ENCODE peak calls at places on chromosome 13, in nine cellular contexts. K, S, V, R, P, Y, D, T and O are unnamed samples.

GRCh38 chr13:24006520-24007248 is 109.4 kb upstream of the C1QTNF9B start:
- DNase-seq in R (no peak), V (no peak), D (no peak), S (no peak), T (no peak), K (no peak), P (no peak), Y (no peak), O (no peak)

GRCh38 chr13:99971576-99972189 is at the start of gene ZIC5:
- DNase-seq in P (no peak), Y (no peak), T (no peak), K (no peak), D (no peak), R (no peak), V (no peak), S (peak), O (no peak)

GRCh38 chr13:111029957-111030609 is 85.0 kb upstream of the ARHGEF7 start:
- DNase-seq in T (no peak), V (no peak), D (no peak), S (no peak), K (no peak), R (no peak), P (no peak), Y (no peak), O (no peak)

GRCh38 chr13:50459658-50460057 is 383.8 kb downstream of the DLEU7 start:
- DNase-seq in V (no peak), P (no peak), D (no peak), S (no peak), K (no peak), T (no peak), R (no peak), Y (no peak), O (no peak)

GRCh38 chr13:80744147-80744914 is 403.4 kb upstream of the SPRY2 start:
- DNase-seq in V (no peak), T (no peak), R (no peak), S (no peak), P (no peak), D (no peak), Y (no peak), K (no peak), O (no peak)

GRCh38 chr13:109743706-109744453 is 42.5 kb downstream of the IRS2 start:
- DNase-seq in S (no peak), P (peak), R (peak), Y (no peak), D (no peak), T (no peak), V (no peak), K (no peak), O (no peak)

GRCh38 chr13:85541476-85541875 is 257.7 kb downstream of the SLITRK6 start:
- DNase-seq in S (no peak), P (no peak), V (no peak), D (no peak), R (no peak), K (no peak), Y (no peak), T (no peak), O (no peak)

GRCh38 chr13:102907016-102907756 is 61.4 kb downstream of the ERCC5 start:
- DNase-seq in S (no peak), D (no peak), V (no peak), T (no peak), P (no peak), K (no peak), R (no peak), Y (no peak), O (no peak)